ENCODE peak calls at places on chromosomes 7 and 10, in nine cellular contexts. O, Q, R, V, C, F, X, M and E are unnamed samples.

GRCh38 chr7:44284216-44284615 is 41.2 kb downstream of the CAMK2B start:
- DNase-seq in M (no peak), F (no peak), O (no peak), R (no peak), Q (no peak), X (no peak), V (no peak), C (no peak), E (peak)

GRCh38 chr10:63323930-63324854 is 141.6 kb downstream of the JMJD1C start:
- DNase-seq in M (no peak), R (no peak), Q (no peak), O (no peak), X (no peak), V (no peak), C (no peak), F (no peak), E (no peak)

GRCh38 chr10:76009531-76009930 is 578.1 kb downstream of the LRMDA start:
- DNase-seq in M (no peak), X (no peak), Q (no peak), C (no peak), V (no peak), R (no peak), O (no peak), F (no peak), E (no peak)

GRCh38 chr7:4242706-4243105 is 439.4 kb upstream of the FOXK1 start:
- DNase-seq in C (no peak), O (no peak), R (no peak), Q (no peak), F (no peak), X (no peak), V (no peak), M (no peak), E (no peak)

GRCh38 chr7:78683566-78683965 is 769.9 kb downstream of the MAGI2 start:
- DNase-seq in O (no peak), X (no peak), F (no peak), Q (no peak), R (no peak), M (no peak), V (no peak), C (no peak), E (no peak)

GRCh38 chr7:97468491-97468890 is 263.4 kb upstream of the TAC1 start:
- DNase-seq in X (no peak), Q (no peak), C (no peak), M (no peak), V (no peak), F (no peak), O (no peak), R (no peak), E (no peak)

GRCh38 chr7:135811513-135811912 is 62.9 kb upstream of the FAM180A start:
- DNase-seq in Q (no peak), R (no peak), C (peak), F (no peak), V (no peak), M (no peak), X (no peak), O (no peak), E (no peak)

GRCh38 chr7:107874605-107875446 is 16.2 kb upstream of the DLD start:
- DNase-seq in M (peak), C (peak), V (peak), F (peak), Q (peak), X (no peak), O (peak), R (no peak), E (peak)

GRCh38 chr7:32140540-32140939 is 70.3 kb upstream of the PDE1C start:
- DNase-seq in O (no peak), V (no peak), C (no peak), X (no peak), M (no peak), F (no peak), R (no peak), Q (no peak), E (no peak)

GRCh38 chr7:15557686-15558085 is 4.1 kb downstream of the AGMO start:
- DNase-seq in Q (no peak), R (no peak), M (no peak), O (no peak), X (no peak), V (no peak), F (no peak), C (no peak), E (no peak)

GRCh38 chr7:32169236-32169635 is 99.0 kb upstream of the PDE1C start:
- DNase-seq in C (no peak), V (no peak), Q (no peak), M (no peak), F (no peak), X (no peak), O (no peak), R (no peak), E (no peak)

GRCh38 chr10:3758491-3758970 is 26.5 kb downstream of the KLF6 start:
- DNase-seq in C (no peak), X (no peak), Q (no peak), O (no peak), F (no peak), R (no peak), M (no peak), V (no peak), E (no peak)

GRCh38 chr7:43865277-43865676 is 4.0 kb downstream of the MRPS24 start:
- DNase-seq in M (no peak), C (no peak), X (no peak), O (no peak), R (no peak), Q (no peak), F (no peak), V (no peak), E (no peak)

GRCh38 chr10:86668297-86669165 is at the start of gene LDB3:
- DNase-seq in Q (peak), C (no peak), X (no peak), V (peak), F (no peak), M (no peak), O (peak), R (no peak), E (peak)

GRCh38 chr10:107834706-107835105 is 670.2 kb upstream of the SORCS1 start:
- DNase-seq in M (no peak), R (no peak), X (no peak), C (no peak), O (no peak), F (no peak), Q (no peak), V (no peak), E (no peak)

GRCh38 chr7:141663081-141663510 is 38.9 kb downstream of the DENND11 start:
- DNase-seq in V (no peak), Q (peak), O (no peak), F (peak), X (peak), R (no peak), M (peak), C (no peak), E (no peak)

GRCh38 chr7:2566890-2567662 is 8.3 kb downstream of the IQCE start:
- DNase-seq in Q (no peak), F (no peak), O (peak), M (no peak), C (no peak), V (peak), X (no peak), R (no peak), E (no peak)

GRCh38 chr7:149872419-149873073 is 1.2 kb upstream of the ATP6V0E2 start:
- DNase-seq in O (peak), F (peak), M (peak), C (peak), R (no peak), V (peak), X (peak), Q (peak), E (peak)

GRCh38 chr7:148118371-148118770 is 472.2 kb upstream of the C7orf33 start:
- DNase-seq in F (no peak), R (no peak), M (no peak), O (no peak), Q (no peak), X (no peak), C (no peak), V (no peak), E (no peak)

DNA sequence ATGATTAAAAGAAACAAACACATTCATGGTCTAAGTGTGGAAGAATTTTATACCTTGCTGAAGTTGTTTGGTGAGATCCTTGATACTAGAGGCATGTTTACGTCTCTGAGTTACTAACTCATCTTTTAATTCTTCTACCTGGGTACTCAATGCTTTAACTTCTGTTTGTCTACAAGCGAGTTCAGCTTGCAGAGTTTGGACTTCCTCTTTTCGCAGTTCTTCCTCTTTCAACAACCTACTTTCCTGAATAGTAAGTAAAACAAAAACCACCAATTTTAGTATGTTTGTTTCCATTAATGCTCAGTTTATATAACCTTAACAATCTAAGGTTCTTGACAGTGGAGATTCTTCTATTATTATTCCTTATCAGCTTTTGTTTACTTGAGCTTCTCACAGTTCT is 42.9 kb downstream of the CCDC186 start:
- DNase-seq in Q (no peak), C (no peak), X (no peak), R (no peak), F (no peak), V (no peak), M (no peak), O (no peak), E (no peak)
- H3K4me3 ChIP-seq in Q (no peak), C (no peak), X (no peak), R (no peak), F (no peak), V (no peak), M (no peak), O (no peak), E (no peak)

GRCh38 chr10:121994429-121994881 is 5.5 kb downstream of the TACC2 start:
- DNase-seq in M (peak), R (no peak), Q (peak), X (no peak), O (peak), F (no peak), V (peak), C (no peak), E (peak)
- H3K27ac ChIP-seq in M (peak), R (no peak), Q (peak), X (peak), O (peak), F (no peak), V (peak), C (no peak), E (no peak)

GRCh38 chr7:106069471-106070200 is 42.5 kb downstream of the SYPL1 start:
- DNase-seq in X (no peak), R (no peak), V (no peak), M (no peak), F (no peak), C (no peak), Q (no peak), O (no peak), E (no peak)

GRCh38 chr7:106068986-106069385 is 43.1 kb downstream of the SYPL1 start:
- DNase-seq in C (no peak), X (no peak), M (no peak), O (no peak), R (no peak), F (no peak), V (no peak), Q (no peak), E (no peak)

GRCh38 chr7:106068538-106068961 is 43.6 kb downstream of the SYPL1 start:
- DNase-seq in V (no peak), C (no peak), Q (no peak), M (no peak), F (no peak), O (no peak), X (no peak), R (no peak), E (no peak)

GRCh38 chr7:106065560-106066500 is 46.3 kb downstream of the SYPL1 start:
- DNase-seq in C (no peak), Q (peak), V (no peak), R (no peak), F (no peak), X (no peak), O (no peak), M (no peak), E (no peak)

DNA sequence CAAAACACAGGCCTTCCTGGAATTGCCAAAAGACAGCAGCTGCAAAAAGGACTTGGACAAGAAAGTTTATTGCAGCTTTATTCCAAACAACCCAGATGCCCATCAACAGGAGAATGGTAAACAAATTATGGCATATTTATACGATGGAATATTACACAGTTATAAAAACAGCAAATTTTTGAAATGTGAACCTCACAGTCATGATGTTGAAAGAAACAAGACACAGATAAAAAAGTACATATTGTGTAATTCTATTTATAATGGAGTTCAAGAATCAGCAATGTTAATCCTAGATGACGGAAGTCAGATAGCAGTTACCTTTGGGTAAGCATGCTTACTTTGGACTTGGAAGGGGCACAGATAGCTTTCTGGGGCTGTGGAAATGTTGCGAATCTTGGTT is 44.4 kb downstream of the SYPL1 start:
- DNase-seq in X (no peak), C (no peak), M (no peak), O (no peak), R (no peak), F (no peak), V (no peak), Q (no peak), E (no peak)
- H3K4me3 ChIP-seq in X (no peak), C (no peak), M (no peak), O (no peak), R (no peak), F (no peak), V (no peak), Q (no peak), E (no peak)

GRCh38 chr10:6591668-6592067 is 11.6 kb upstream of the PRKCQ start:
- DNase-seq in O (no peak), F (no peak), M (no peak), C (no peak), X (no peak), R (no peak), V (no peak), Q (no peak), E (no peak)

GRCh38 chr10:6589287-6590094 is 9.4 kb upstream of the PRKCQ start:
- DNase-seq in C (no peak), F (no peak), O (peak), R (no peak), Q (no peak), V (no peak), X (no peak), M (no peak), E (no peak)

GRCh38 chr10:6592080-6592479 is 12.0 kb upstream of the PRKCQ start:
- DNase-seq in M (no peak), F (no peak), R (no peak), X (no peak), O (no peak), Q (no peak), C (no peak), V (no peak), E (no peak)

GRCh38 chr10:6588082-6588481 is 8.0 kb upstream of the PRKCQ start:
- DNase-seq in C (no peak), F (no peak), R (no peak), Q (no peak), O (no peak), V (no peak), X (no peak), M (no peak), E (no peak)

DNA sequence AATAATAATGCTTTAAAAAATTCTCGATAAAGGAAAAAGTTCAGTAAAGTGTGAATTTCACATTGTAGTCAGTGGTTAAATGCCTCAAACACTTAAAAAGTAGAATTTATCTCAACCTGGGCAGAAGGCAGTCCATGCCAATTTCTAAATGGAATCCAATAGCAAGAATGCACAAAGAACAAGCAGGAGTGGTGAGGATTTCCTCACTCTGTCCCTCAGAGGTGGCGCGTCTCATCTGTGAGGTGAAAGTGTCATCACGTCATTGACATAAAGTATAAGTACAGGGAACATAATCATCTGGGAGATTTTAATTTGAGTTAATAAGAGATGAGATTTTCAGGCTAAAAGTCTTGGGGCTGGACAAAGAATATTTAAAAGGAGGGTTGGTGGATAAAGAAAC is 10.0 kb upstream of the PRKCQ start:
- DNase-seq in F (no peak), R (no peak), X (no peak), Q (no peak), V (no peak), M (no peak), C (no peak), O (no peak), E (no peak)
- H3K27ac ChIP-seq in F (no peak), R (peak), X (no peak), Q (no peak), V (no peak), M (no peak), C (no peak), O (no peak), E (no peak)